ENCODE peak calls at places on chromosomes 7 and 10, in six cellular contexts. V is neuronal stem cell, F is body of pancreas, M is fibroblast of lung, A is aorta, H is left ventricle myocardium inferior. I is an unnamed sample. For H3K27me3 and H3K4me1, the result is how much of the 10 kb centered on the place peaks cover.

GRCh38 chr10:31603245-31604087 is 284.4 kb downstream of the ZEB1 start:
- DNase-seq in V (peak), F (peak), M (peak), A (peak), H (peak), I (peak)

GRCh38 chr7:50497068-50497642 is 47.0 kb upstream of the FIGNL1 start:
- DNase-seq in V (no peak), F (no peak), M (peak), A (no peak), H (no peak), I (no peak)

GRCh38 chr7:47452715-47453092 is 129.2 kb downstream of the TNS3 start:
- DNase-seq in V (no peak), F (no peak), M (no peak), A (no peak), H (no peak), I (no peak)

GRCh38 chr7:32892521-32893224 is 1.1 kb upstream of the KBTBD2 start:
- DNase-seq in V (no peak), F (peak), M (peak), A (peak), H (peak), I (peak)

GRCh38 chr7:23114854-23115253 is 9.3 kb downstream of the KLHL7 start:
- DNase-seq in V (no peak), F (no peak), M (no peak), A (no peak), H (no peak), I (no peak)

GRCh38 chr7:4830176-4830575 is 31.7 kb downstream of the PAPOLB start:
- DNase-seq in V (peak), F (peak), M (peak), A (peak), H (peak), I (peak)

GRCh38 chr7:134732739-134733138 is 46.7 kb upstream of the CALD1 start:
- DNase-seq in V (no peak), F (no peak), M (no peak), A (no peak), H (no peak), I (no peak)

GRCh38 chr7:18177815-18178660 is 150.4 kb upstream of the PRPS1L1 start:
- DNase-seq in V (no peak), F (no peak), M (peak), A (no peak), H (no peak), I (no peak)

GRCh38 chr10:34666008-34666700 is 148.9 kb downstream of the PARD3 start:
- DNase-seq in V (peak), F (peak), M (peak), A (no peak), H (no peak), I (peak)

GRCh38 chr7:1664711-1665591 is 5.1 kb upstream of the ELFN1 start:
- DNase-seq in V (peak), F (peak), M (peak), A (peak), H (peak), I (peak)

GRCh38 chr10:111801841-111802240 is 381.7 kb downstream of the GPAM start:
- DNase-seq in V (no peak), F (no peak), M (no peak), A (no peak), H (no peak), I (no peak)

GRCh38 chr7:149381245-149381644 is 79.6 kb downstream of the ZNF777 start:
- DNase-seq in V (no peak), F (no peak), M (no peak), A (no peak), H (no peak), I (no peak)

GRCh38 chr7:30648744-30649540 is 33.3 kb downstream of the CRHR2 start:
- DNase-seq in V (no peak), F (no peak), M (no peak), A (no peak), H (no peak), I (no peak)

GRCh38 chr7:156034397-156034796 is 222.1 kb upstream of the SHH start:
- DNase-seq in V (no peak), F (no peak), M (no peak), A (no peak), H (no peak), I (no peak)

GRCh38 chr10:75400163-75400768 is 1.3 kb downstream of the ZNF503 start:
- DNase-seq in V (no peak), F (peak), M (peak), A (no peak), H (no peak), I (peak)

GRCh38 chr10:11007661-11008060 is 10.0 kb upstream of the CELF2 start:
- DNase-seq in V (no peak), F (no peak), M (no peak), A (no peak), H (no peak), I (no peak)

GRCh38 chr10:129744896-129745750 is 219.0 kb downstream of the EBF3 start:
- DNase-seq in V (no peak), F (no peak), M (no peak), A (no peak), H (no peak), I (no peak)

GRCh38 chr7:157431173-157431950 is 94.6 kb downstream of the DNAJB6 start:
- DNase-seq in V (no peak), F (no peak), M (no peak), A (peak), H (no peak), I (no peak)

GRCh38 chr7:40232242-40232929 is 97.6 kb downstream of the SUGCT start:
- DNase-seq in V (peak), F (peak), M (peak), A (no peak), H (no peak), I (peak)

GRCh38 chr7:108451296-108451848 is 4.9 kb downstream of the NRCAM start:
- DNase-seq in V (no peak), F (no peak), M (no peak), A (no peak), H (no peak), I (no peak)

GRCh38 chr7:88396295-88396947 is 89.7 kb upstream of the STEAP4 start:
- DNase-seq in V (no peak), F (no peak), M (no peak), A (no peak), H (no peak), I (no peak)

GRCh38 chr10:125375210-125375609 is 214.8 kb upstream of the CTBP2 start:
- DNase-seq in V (no peak), F (peak), M (peak), A (no peak), H (no peak), I (no peak)

GRCh38 chr7:74013539-74014272 is 14.3 kb upstream of the ELN start:
- DNase-seq in V (no peak), F (peak), M (no peak), A (peak), H (no peak), I (no peak)

GRCh38 chr10:26216949-26217395 is 398 bp downstream of the GAD2 start:
- DNase-seq in V (no peak), F (no peak), M (no peak), A (no peak), H (no peak), I (no peak)
- H3K27me3 ChIP-seq in V (under half), F (under half), M (under half), A (under half), H (half or more), I (half or more)

DNA sequence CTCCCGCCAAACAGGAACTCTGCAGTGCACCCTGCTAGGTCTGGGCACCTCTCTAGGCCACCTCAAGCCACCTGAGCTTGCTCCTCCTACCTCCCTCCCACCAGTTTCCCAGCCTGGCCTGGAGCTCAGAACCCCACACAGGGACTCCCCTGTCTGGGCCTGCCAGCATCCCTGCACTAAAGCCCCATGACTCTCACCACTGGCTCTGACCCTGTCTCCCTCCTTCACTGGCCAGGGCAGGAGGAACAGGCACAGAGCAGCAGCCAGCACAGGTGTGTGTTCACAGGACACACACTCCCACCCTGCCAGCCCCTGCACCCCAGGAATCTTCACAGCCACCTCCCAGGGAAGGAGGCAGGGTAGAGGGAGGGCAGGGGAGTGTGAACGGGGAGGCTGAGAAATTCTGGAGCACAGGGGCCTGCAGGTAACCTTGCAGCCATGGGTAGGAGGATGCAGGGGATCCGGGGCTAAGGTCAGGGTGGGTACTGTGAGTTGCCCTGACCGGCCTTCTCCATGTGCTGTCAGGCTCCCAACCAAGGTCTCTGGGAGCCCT is 13.9 kb upstream of the ANTXRL start:
- DNase-seq in V (no peak), F (no peak), M (no peak), A (no peak), H (no peak), I (no peak)
- H3K4me1 ChIP-seq in V (under half), F (under half), M (under half), A (under half), H (under half), I (under half)

DNA sequence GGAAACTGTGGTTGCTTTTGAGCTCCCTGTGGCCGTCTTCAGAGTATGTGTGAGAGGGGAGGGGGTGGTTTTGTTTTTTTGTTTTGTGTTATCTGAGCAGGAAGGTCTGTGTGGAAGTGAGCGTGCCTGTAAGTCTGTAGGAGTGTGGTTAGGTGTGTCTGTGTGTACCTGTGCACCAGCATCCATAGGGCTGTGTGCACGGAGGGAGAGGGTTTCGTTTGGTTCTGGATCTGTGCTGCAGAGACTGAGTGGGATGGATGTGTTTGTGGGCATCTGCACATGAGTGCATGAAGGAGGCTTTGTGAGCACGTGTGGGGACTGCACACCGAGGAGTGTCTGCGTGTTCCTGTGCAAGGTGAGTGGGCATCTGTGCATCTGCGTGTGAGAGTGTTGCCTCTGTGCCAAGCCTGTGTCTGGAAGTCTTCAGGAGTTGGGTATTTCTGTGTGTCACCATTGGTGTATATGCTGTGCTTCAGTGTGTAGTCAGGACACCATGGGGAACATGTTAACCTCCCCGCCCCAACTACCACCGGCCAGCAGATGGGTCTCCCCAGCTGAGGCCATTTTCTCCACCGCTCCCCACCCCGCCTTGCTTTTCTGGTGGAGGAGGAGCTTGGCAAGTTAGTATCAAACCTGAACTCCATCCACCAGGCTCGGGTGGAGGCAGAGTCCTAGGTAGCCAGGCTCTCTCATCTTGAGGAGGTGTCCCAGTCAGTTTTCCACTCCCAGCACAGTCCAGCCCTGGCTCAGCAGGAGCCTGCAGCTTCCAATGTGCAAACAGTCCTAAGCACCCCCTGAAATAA is 7.1 kb upstream of the TLX1 start:
- DNase-seq in V (no peak), F (no peak), M (no peak), A (no peak), H (no peak), I (no peak)
- H3K27me3 ChIP-seq in V (half or more), F (under half), M (half or more), A (under half), H (half or more), I (half or more)

GRCh38 chr7:117771756-117772155 is 101.5 kb downstream of the CTTNBP2 start:
- DNase-seq in V (no peak), F (no peak), M (no peak), A (no peak), H (no peak), I (no peak)

GRCh38 chr7:117774943-117775342 is 98.3 kb downstream of the CTTNBP2 start:
- DNase-seq in V (no peak), F (no peak), M (no peak), A (no peak), H (no peak), I (no peak)

GRCh38 chr7:117772416-117772815 is 100.8 kb downstream of the CTTNBP2 start:
- DNase-seq in V (no peak), F (no peak), M (no peak), A (no peak), H (no peak), I (no peak)

GRCh38 chr7:117777335-117778150 is 95.7 kb downstream of the CTTNBP2 start:
- DNase-seq in V (no peak), F (no peak), M (no peak), A (no peak), H (no peak), I (no peak)

DNA sequence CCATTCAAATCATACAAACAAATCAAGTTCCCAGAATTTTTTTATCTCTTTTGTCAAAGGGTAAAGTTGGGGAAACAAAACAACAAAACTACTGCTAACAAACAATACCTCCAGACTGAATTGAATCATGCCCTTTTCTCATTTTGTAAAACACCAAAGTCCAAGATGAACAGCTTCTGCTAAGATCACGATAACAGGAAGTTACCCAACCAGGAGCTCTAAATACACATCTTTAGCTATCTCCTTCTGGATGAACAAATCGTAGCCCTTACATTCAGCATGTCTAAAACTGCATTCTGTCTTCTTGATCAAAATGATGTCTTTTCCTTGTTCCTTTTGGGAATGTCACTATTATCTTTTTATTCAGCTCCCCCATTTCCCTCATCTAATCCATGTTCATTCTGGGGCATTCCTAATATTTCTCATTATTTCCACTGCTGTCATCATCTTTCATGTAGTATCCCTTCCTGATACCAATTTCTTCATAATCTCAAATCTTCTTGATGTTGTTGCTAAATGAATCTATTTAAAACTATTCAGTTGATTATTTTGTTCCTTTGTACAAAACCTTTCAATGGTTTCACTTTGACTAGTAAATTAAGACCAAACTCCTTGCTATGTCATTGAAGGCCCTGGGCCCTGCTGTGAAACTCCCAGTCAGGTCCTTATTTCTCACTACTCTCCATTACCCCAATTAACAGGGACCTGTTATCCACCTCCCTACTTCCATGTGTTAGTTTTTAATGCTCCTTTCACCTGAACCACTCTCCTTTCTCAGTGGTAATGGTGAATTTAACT is 97.2 kb downstream of the CTTNBP2 start:
- DNase-seq in V (no peak), F (no peak), M (no peak), A (no peak), H (no peak), I (no peak)
- H3K4me1 ChIP-seq in V (under half), F (under half), M (under half), A (under half), H (under half), I (under half)